ENCODE peak calls at places on chromosomes 12 and 14, in four cellular contexts. B is left ventricle myocardium inferior, K is fibroblast of the aortic adventitia, Z is transverse colon. O is an unnamed sample.

GRCh38 chr12:59372971-59373370 is 222.9 kb upstream of the SLC16A7 start:
- DNase-seq in B (no peak), K (peak), Z (no peak), O (peak)

GRCh38 chr14:81176224-81176623 is 44.5 kb downstream of the GTF2A1 start:
- DNase-seq in B (peak), K (no peak), Z (peak), O (no peak)

GRCh38 chr12:64583395-64584172 is 26.7 kb upstream of the RASSF3 start:
- DNase-seq in B (no peak), K (peak), Z (no peak), O (peak)

GRCh38 chr12:93966516-93967133 is 181.8 kb upstream of the PLXNC1 start:
- DNase-seq in B (no peak), K (no peak), Z (no peak), O (no peak)

GRCh38 chr12:124636138-124636968 is 68.9 kb upstream of the NCOR2 start:
- DNase-seq in B (no peak), K (peak), Z (peak), O (peak)

GRCh38 chr12:90481748-90482147 is 473.2 kb downstream of the CCER1 start:
- DNase-seq in B (no peak), K (no peak), Z (no peak), O (no peak)

GRCh38 chr14:75274899-75275569 is 3.6 kb upstream of the FOS start:
- DNase-seq in B (peak), K (no peak), Z (peak), O (peak)

GRCh38 chr14:73725116-73726024 is 11.2 kb upstream of the PNMA1 start:
- DNase-seq in B (no peak), K (peak), Z (no peak), O (peak)

GRCh38 chr12:57693317-57693658 is 644 bp upstream of the OS9 start:
- DNase-seq in B (no peak), K (no peak), Z (no peak), O (no peak)
- H3K4me3 ChIP-seq in B (peak), K (peak), Z (peak), O (peak)

DNA sequence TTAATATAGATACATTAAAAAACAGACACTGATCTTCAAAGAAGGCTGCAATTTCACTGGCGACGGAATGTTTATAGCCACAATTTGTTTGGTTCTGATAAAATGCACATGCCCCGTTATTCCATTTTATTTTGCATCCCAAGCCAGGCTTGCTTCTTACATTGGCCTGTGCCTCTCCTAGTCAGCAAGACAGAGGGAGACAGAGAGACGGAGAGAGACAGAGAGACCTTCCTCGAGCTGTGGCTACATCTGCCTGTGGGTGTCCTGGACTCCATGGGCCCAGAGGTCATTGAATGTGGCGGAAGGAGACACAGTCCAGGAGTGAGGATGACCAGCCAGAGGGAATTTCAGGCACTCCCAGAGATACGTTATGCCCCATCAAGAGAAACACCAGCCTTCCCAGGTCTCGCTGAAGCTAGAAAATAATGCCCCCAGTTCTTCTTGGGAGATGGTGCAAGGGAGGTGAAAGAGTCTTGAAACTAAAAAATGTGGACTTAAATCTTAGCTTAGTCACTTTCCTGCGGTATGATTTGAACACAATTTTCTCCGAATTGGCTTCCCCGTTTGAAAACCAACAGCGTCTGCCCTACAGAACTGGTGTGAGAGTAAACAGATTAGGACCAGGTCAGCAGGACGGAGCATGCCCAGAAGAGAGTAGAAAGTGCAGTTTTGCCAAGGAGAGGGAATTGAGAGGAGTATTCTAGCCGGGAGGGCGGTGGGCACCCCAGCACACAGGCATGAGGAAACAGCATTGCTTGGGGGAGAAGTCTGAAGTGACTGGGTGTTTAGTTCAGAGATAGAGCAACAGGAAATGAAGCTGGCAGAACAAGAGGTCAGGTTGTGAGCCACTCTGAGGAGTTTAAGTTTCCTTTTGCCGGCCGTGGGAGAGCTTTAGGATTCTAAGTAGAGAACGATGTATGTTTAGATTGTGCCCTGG is 926.9 kb downstream of the VRK1 start:
- DNase-seq in B (no peak), K (no peak), Z (no peak), O (no peak)
- H3K4me3 ChIP-seq in B (no peak), K (no peak), Z (no peak), O (no peak)

GRCh38 chr14:61503167-61503801 is 181.9 kb downstream of the PRKCH start:
- DNase-seq in B (no peak), K (peak), Z (no peak), O (no peak)

GRCh38 chr14:61501714-61502458 is 180.5 kb downstream of the PRKCH start:
- DNase-seq in B (no peak), K (no peak), Z (no peak), O (no peak)

GRCh38 chr14:61500046-61500445 is 178.7 kb downstream of the PRKCH start:
- DNase-seq in B (no peak), K (no peak), Z (no peak), O (no peak)

GRCh38 chr14:61504841-61505340 is 183.5 kb downstream of the PRKCH start:
- DNase-seq in B (no peak), K (no peak), Z (no peak), O (no peak)

GRCh38 chr14:61502459-61503093 is 181.2 kb downstream of the PRKCH start:
- DNase-seq in B (no peak), K (no peak), Z (no peak), O (no peak)
- H3K4me3 ChIP-seq in B (no peak), K (no peak), Z (no peak), O (no peak)

DNA sequence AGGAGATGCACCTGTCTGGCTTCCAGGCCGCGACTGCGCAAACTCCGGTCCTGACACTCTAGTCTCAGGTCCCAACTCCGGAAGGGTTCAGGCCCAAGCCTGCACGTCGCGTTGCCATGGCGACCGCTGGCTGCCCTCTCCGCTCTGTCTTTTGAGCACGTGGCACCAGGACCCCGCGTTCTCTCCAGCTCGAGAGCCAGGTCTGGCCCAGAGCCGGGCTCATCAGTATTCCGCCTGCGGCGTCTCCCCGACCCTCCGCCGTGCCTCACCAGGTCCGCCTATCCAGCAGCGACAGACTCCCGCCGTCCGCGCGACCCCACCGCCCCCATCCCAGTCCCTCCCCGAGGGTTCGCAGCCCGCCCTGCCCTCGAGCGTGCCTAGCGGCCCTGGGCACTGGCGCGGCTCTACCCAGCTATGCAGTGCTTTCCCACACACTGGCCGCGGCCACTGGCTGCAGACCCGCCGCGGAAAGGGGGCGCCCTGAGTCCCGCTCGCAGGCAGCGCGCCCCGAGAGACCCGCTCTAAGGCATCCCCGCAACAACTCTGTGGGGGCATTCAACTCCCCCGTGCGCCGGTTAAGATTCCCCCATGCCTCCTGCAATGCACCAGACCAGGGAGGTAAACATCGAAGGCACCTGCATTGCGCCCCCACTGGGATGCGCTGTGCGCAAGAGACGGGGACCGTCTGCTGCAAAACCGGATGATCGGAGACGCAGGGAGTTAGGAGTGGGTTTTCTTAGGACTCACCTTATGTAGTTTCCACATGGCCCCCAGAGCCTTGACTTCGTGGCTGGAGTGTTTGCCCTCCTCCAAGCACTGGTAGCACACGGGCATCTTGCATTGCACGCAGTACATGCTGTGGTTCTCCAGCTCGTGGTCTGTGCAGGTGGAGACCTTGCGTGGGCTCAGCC is 1.3 kb downstream of the TRIM9 start:
- DNase-seq in B (peak), K (no peak), Z (peak), O (no peak)
- H3K4me3 ChIP-seq in B (peak), K (no peak), Z (peak), O (peak)

GRCh38 chr12:62876938-62877548 is 57.9 kb downstream of the PPM1H start:
- DNase-seq in B (no peak), K (peak), Z (no peak), O (no peak)
- H3K4me3 ChIP-seq in B (peak), K (no peak), Z (no peak), O (no peak)

O was measured in fibroblast of mammary gland.